ENCODE peak calls at places on chromosomes 3 and 15, in six cellular contexts. One of them, this sample, is unnamed.
A peak's percentile ranks its signal among the peaks of the same experiment; 100 is the strongest.

GRCh38 chr3:81643721-81644120 is 117.7 kb downstream of the GBE1 start:
- DNase-seq in mammary epithelial cell: no peak
- DNase-seq in dorsolateral prefrontal cortex: no peak
- DNase-seq in left ventricle myocardium inferior: no peak
- DNase-seq in uterus: no peak
- DNase-seq in fibroblast of lung: peak; percentile 32
- DNase-seq in this sample: peak; percentile 12

GRCh38 chr3:13025090-13025489 is 48.1 kb downstream of the IQSEC1 start:
- DNase-seq in mammary epithelial cell: peak; percentile 51
- DNase-seq in dorsolateral prefrontal cortex: peak; percentile 73
- DNase-seq in left ventricle myocardium inferior: peak; percentile 37
- DNase-seq in uterus: no peak
- DNase-seq in fibroblast of lung: peak; percentile 76
- DNase-seq in this sample: peak; percentile 77

GRCh38 chr15:95626501-95627361 is 703.8 kb upstream of the NR2F2 start:
- DNase-seq in mammary epithelial cell: no peak
- DNase-seq in dorsolateral prefrontal cortex: no peak
- DNase-seq in left ventricle myocardium inferior: peak; percentile 22
- DNase-seq in uterus: no peak
- DNase-seq in fibroblast of lung: no peak
- DNase-seq in this sample: peak; percentile 27

GRCh38 chr3:93843981-93844380 is 129.7 kb downstream of the PROS1 start:
- DNase-seq in mammary epithelial cell: peak; percentile 94
- DNase-seq in dorsolateral prefrontal cortex: no peak
- DNase-seq in left ventricle myocardium inferior: no peak
- DNase-seq in uterus: no peak
- DNase-seq in fibroblast of lung: peak; percentile 92
- DNase-seq in this sample: peak; percentile 88

GRCh38 chr3:149313542-149313941 is 19.9 kb downstream of the TM4SF18 start:
- DNase-seq in mammary epithelial cell: no peak
- DNase-seq in dorsolateral prefrontal cortex: no peak
- DNase-seq in left ventricle myocardium inferior: no peak
- DNase-seq in uterus: no peak
- DNase-seq in fibroblast of lung: no peak
- DNase-seq in this sample: no peak

GRCh38 chr3:142318331-142318730 is 92.9 kb upstream of the GK5 start:
- DNase-seq in mammary epithelial cell: no peak
- DNase-seq in dorsolateral prefrontal cortex: no peak
- DNase-seq in left ventricle myocardium inferior: no peak
- DNase-seq in uterus: no peak
- DNase-seq in fibroblast of lung: peak; percentile 64
- DNase-seq in this sample: peak; percentile 5

GRCh38 chr3:64340636-64341240 is 115.5 kb upstream of the PRICKLE2 start:
- DNase-seq in mammary epithelial cell: peak; percentile 57
- DNase-seq in dorsolateral prefrontal cortex: no peak
- DNase-seq in left ventricle myocardium inferior: no peak
- DNase-seq in uterus: peak; percentile 53
- DNase-seq in fibroblast of lung: peak; percentile 95
- DNase-seq in this sample: peak; percentile 82

GRCh38 chr3:70736009-70736408 is 423.6 kb upstream of the MDFIC2 start:
- DNase-seq in mammary epithelial cell: peak; percentile 54
- DNase-seq in dorsolateral prefrontal cortex: no peak
- DNase-seq in left ventricle myocardium inferior: no peak
- DNase-seq in uterus: no peak
- DNase-seq in fibroblast of lung: peak; percentile 72
- DNase-seq in this sample: no peak

GRCh38 chr3:18445421-18446066 is 20.4 kb upstream of the SATB1 start:
- DNase-seq in mammary epithelial cell: no peak
- DNase-seq in dorsolateral prefrontal cortex: no peak
- DNase-seq in left ventricle myocardium inferior: no peak
- DNase-seq in uterus: peak; percentile 21
- DNase-seq in fibroblast of lung: no peak
- DNase-seq in this sample: no peak

GRCh38 chr15:65399997-65400396 is 22.2 kb upstream of the IGDCC3 start:
- DNase-seq in mammary epithelial cell: no peak
- DNase-seq in dorsolateral prefrontal cortex: no peak
- DNase-seq in left ventricle myocardium inferior: no peak
- DNase-seq in uterus: no peak
- DNase-seq in fibroblast of lung: no peak
- DNase-seq in this sample: no peak

GRCh38 chr3:190330936-190331734 is 8.9 kb upstream of the CLDN1 start:
- DNase-seq in mammary epithelial cell: no peak
- DNase-seq in dorsolateral prefrontal cortex: no peak
- DNase-seq in left ventricle myocardium inferior: no peak
- DNase-seq in uterus: no peak
- DNase-seq in fibroblast of lung: no peak
- DNase-seq in this sample: no peak

GRCh38 chr3:149061776-149062175 is 24.6 kb downstream of the HLTF start:
- DNase-seq in mammary epithelial cell: no peak
- DNase-seq in dorsolateral prefrontal cortex: no peak
- DNase-seq in left ventricle myocardium inferior: no peak
- DNase-seq in uterus: no peak
- DNase-seq in fibroblast of lung: no peak
- DNase-seq in this sample: no peak

GRCh38 chr3:54278960-54279359 is 156.6 kb downstream of the CACNA2D3 start:
- DNase-seq in mammary epithelial cell: no peak
- DNase-seq in dorsolateral prefrontal cortex: no peak
- DNase-seq in left ventricle myocardium inferior: no peak
- DNase-seq in uterus: no peak
- DNase-seq in fibroblast of lung: peak; percentile 75
- DNase-seq in this sample: no peak

GRCh38 chr15:67785431-67785830 is 39.9 kb upstream of the SKOR1 start:
- DNase-seq in mammary epithelial cell: no peak
- DNase-seq in dorsolateral prefrontal cortex: no peak
- DNase-seq in left ventricle myocardium inferior: no peak
- DNase-seq in uterus: no peak
- DNase-seq in fibroblast of lung: no peak
- DNase-seq in this sample: no peak

GRCh38 chr15:66772967-66773873 is 71.2 kb downstream of the SMAD6 start:
- DNase-seq in mammary epithelial cell: no peak
- DNase-seq in dorsolateral prefrontal cortex: no peak
- DNase-seq in left ventricle myocardium inferior: no peak
- DNase-seq in uterus: peak; percentile 48
- DNase-seq in fibroblast of lung: peak; percentile 51
- DNase-seq in this sample: no peak

GRCh38 chr3:57646723-57647122 is 46.2 kb downstream of the DENND6A start:
- DNase-seq in mammary epithelial cell: peak; percentile 78
- DNase-seq in dorsolateral prefrontal cortex: no peak
- DNase-seq in left ventricle myocardium inferior: no peak
- DNase-seq in uterus: no peak
- DNase-seq in fibroblast of lung: peak; percentile 44
- DNase-seq in this sample: peak; percentile 47

GRCh38 chr15:33160054-33160453 is 34.5 kb downstream of the FMN1 start:
- DNase-seq in mammary epithelial cell: no peak
- DNase-seq in dorsolateral prefrontal cortex: no peak
- DNase-seq in left ventricle myocardium inferior: no peak
- DNase-seq in uterus: no peak
- DNase-seq in fibroblast of lung: no peak
- DNase-seq in this sample: no peak

GRCh38 chr3:130779031-130779430 is 32.4 kb upstream of the PIK3R4 start:
- DNase-seq in mammary epithelial cell: no peak
- DNase-seq in dorsolateral prefrontal cortex: no peak
- DNase-seq in left ventricle myocardium inferior: no peak
- DNase-seq in uterus: no peak
- DNase-seq in fibroblast of lung: no peak
- DNase-seq in this sample: no peak

GRCh38 chr3:169812124-169812843 is 386 bp upstream of the LRRIQ4 start:
- DNase-seq in mammary epithelial cell: peak; percentile 41
- DNase-seq in dorsolateral prefrontal cortex: peak; percentile 75
- DNase-seq in left ventricle myocardium inferior: peak; percentile 72
- DNase-seq in uterus: peak; percentile 65
- DNase-seq in fibroblast of lung: peak; percentile 79
- DNase-seq in this sample: peak; percentile 57

GRCh38 chr3:76131396-76132153 is 346.2 kb upstream of the ZNF717 start:
- DNase-seq in mammary epithelial cell: peak; percentile 1
- DNase-seq in dorsolateral prefrontal cortex: no peak
- DNase-seq in left ventricle myocardium inferior: no peak
- DNase-seq in uterus: no peak
- DNase-seq in fibroblast of lung: peak; percentile 45
- DNase-seq in this sample: peak; percentile 76

GRCh38 chr3:3665546-3665945 is 133.7 kb upstream of the LRRN1 start:
- DNase-seq in mammary epithelial cell: no peak
- DNase-seq in dorsolateral prefrontal cortex: no peak
- DNase-seq in left ventricle myocardium inferior: no peak
- DNase-seq in uterus: no peak
- DNase-seq in fibroblast of lung: peak; percentile 82
- DNase-seq in this sample: peak; percentile 11

GRCh38 chr3:78506581-78507195 is 1261.1 kb downstream of the ROBO1 start:
- DNase-seq in mammary epithelial cell: peak; percentile 29
- DNase-seq in dorsolateral prefrontal cortex: no peak
- DNase-seq in left ventricle myocardium inferior: no peak
- DNase-seq in uterus: no peak
- DNase-seq in fibroblast of lung: peak; percentile 80
- DNase-seq in this sample: peak; percentile 14

GRCh38 chr15:87348746-87349145 is 907.8 kb downstream of the NTRK3 start:
- DNase-seq in mammary epithelial cell: no peak
- DNase-seq in dorsolateral prefrontal cortex: no peak
- DNase-seq in left ventricle myocardium inferior: no peak
- DNase-seq in uterus: no peak
- DNase-seq in fibroblast of lung: peak; percentile 64
- DNase-seq in this sample: peak; percentile 49

GRCh38 chr3:152466784-152467183 is 198.1 kb downstream of the MBNL1 start:
- DNase-seq in mammary epithelial cell: no peak
- DNase-seq in dorsolateral prefrontal cortex: no peak
- DNase-seq in left ventricle myocardium inferior: no peak
- DNase-seq in uterus: no peak
- DNase-seq in fibroblast of lung: peak; percentile 38
- DNase-seq in this sample: peak; percentile 34

GRCh38 chr3:179760944-179761343 is 108.1 kb downstream of the USP13 start:
- DNase-seq in mammary epithelial cell: peak; percentile 60
- DNase-seq in dorsolateral prefrontal cortex: no peak
- DNase-seq in left ventricle myocardium inferior: no peak
- DNase-seq in uterus: no peak
- DNase-seq in fibroblast of lung: peak; percentile 67
- DNase-seq in this sample: peak; percentile 85

GRCh38 chr3:120064641-120065040 is 29.6 kb downstream of the GSK3B start:
- DNase-seq in mammary epithelial cell: no peak
- DNase-seq in dorsolateral prefrontal cortex: no peak
- DNase-seq in left ventricle myocardium inferior: no peak
- DNase-seq in uterus: no peak
- DNase-seq in fibroblast of lung: peak; percentile 7
- DNase-seq in this sample: no peak

GRCh38 chr3:99429501-99429900 is 208.9 kb upstream of the COL8A1 start:
- DNase-seq in mammary epithelial cell: no peak
- DNase-seq in dorsolateral prefrontal cortex: no peak
- DNase-seq in left ventricle myocardium inferior: no peak
- DNase-seq in uterus: no peak
- DNase-seq in fibroblast of lung: no peak
- DNase-seq in this sample: no peak

GRCh38 chr15:68055224-68055705 is 1.1 kb downstream of the PIAS1 start:
- DNase-seq in mammary epithelial cell: peak; percentile 71
- DNase-seq in dorsolateral prefrontal cortex: no peak
- DNase-seq in left ventricle myocardium inferior: no peak
- DNase-seq in uterus: no peak
- DNase-seq in fibroblast of lung: peak; percentile 57
- DNase-seq in this sample: peak; percentile 51

DNA sequence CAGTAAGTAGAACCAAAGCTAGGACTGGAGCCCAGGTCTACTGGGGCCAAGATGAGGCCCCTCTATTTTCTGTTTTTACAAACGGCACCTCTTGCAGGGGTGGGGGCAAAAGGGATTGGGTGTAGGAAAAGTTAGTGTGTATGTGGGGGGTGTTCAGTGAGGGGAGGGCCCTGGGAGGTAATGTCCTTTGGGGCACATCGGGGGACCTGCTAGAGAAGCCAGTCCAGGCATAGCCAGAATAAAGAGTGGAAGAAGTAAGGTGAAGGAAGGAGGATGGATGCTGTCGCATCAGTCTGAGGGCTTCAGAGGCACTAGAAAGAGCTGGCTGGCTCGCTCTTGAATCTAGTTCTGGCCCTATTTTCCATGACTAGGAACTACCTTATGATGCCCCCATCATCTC is 2.6 kb downstream of the PLCD1 start:
- DNase-seq in mammary epithelial cell: no peak
- DNase-seq in dorsolateral prefrontal cortex: no peak
- DNase-seq in left ventricle myocardium inferior: no peak
- DNase-seq in uterus: no peak
- DNase-seq in fibroblast of lung: no peak
- DNase-seq in this sample: no peak
- H3K27me3 ChIP-seq in mammary epithelial cell: no peaks in the 10 kb centered on the region
- H3K27me3 ChIP-seq in dorsolateral prefrontal cortex: peaks cover 6% of the 10 kb centered on the region
- H3K27me3 ChIP-seq in left ventricle myocardium inferior: no peaks in the 10 kb centered on the region
- H3K27me3 ChIP-seq in uterus: no peaks in the 10 kb centered on the region
- H3K27me3 ChIP-seq in fibroblast of lung: no peaks in the 10 kb centered on the region
- H3K27me3 ChIP-seq in this sample: no peaks in the 10 kb centered on the region

GRCh38 chr3:167491626-167492025 is 17.8 kb upstream of the SERPINI2 start:
- DNase-seq in mammary epithelial cell: no peak
- DNase-seq in dorsolateral prefrontal cortex: no peak
- DNase-seq in left ventricle myocardium inferior: no peak
- DNase-seq in uterus: no peak
- DNase-seq in fibroblast of lung: no peak
- DNase-seq in this sample: no peak
- H3K27me3 ChIP-seq in mammary epithelial cell: peaks cover 2% of the 10 kb centered on the region
- H3K27me3 ChIP-seq in dorsolateral prefrontal cortex: no peaks in the 10 kb centered on the region
- H3K27me3 ChIP-seq in left ventricle myocardium inferior: no peaks in the 10 kb centered on the region
- H3K27me3 ChIP-seq in uterus: no peaks in the 10 kb centered on the region
- H3K27me3 ChIP-seq in fibroblast of lung: no peaks in the 10 kb centered on the region
- H3K27me3 ChIP-seq in this sample: no peaks in the 10 kb centered on the region

GRCh38 chr15:62691008-62691407 is 351.5 kb upstream of the TPM1 start:
- DNase-seq in mammary epithelial cell: no peak
- DNase-seq in dorsolateral prefrontal cortex: no peak
- DNase-seq in left ventricle myocardium inferior: no peak
- DNase-seq in uterus: no peak
- DNase-seq in fibroblast of lung: no peak
- DNase-seq in this sample: no peak
- H3K27me3 ChIP-seq in mammary epithelial cell: no peaks in the 10 kb centered on the region
- H3K27me3 ChIP-seq in dorsolateral prefrontal cortex: no peaks in the 10 kb centered on the region
- H3K27me3 ChIP-seq in left ventricle myocardium inferior: no peaks in the 10 kb centered on the region
- H3K27me3 ChIP-seq in uterus: no peaks in the 10 kb centered on the region
- H3K27me3 ChIP-seq in fibroblast of lung: no peaks in the 10 kb centered on the region
- H3K27me3 ChIP-seq in this sample: no peaks in the 10 kb centered on the region

DNA sequence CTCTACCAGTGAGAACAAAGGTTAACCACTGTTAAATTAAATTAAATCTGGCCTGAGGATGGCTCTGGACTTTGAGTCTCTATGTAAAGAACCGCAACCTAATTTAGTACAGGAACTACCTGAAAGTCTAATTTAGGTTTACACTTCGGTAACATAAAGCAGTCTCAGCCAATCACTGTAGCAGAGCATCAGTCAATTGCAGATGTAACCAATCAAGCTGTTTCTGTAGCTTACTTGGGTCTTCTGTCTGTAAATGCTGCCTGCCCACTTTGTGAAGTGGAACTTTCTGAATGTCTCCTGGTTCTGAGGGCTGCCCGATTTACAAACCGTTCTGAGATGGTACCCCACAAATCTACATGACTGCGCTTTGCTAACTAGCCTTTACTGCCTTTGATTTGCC is 39.1 kb upstream of the RASGRP1 start:
- DNase-seq in mammary epithelial cell: no peak
- DNase-seq in dorsolateral prefrontal cortex: no peak
- DNase-seq in left ventricle myocardium inferior: no peak
- DNase-seq in uterus: no peak
- DNase-seq in fibroblast of lung: no peak
- DNase-seq in this sample: no peak
- H3K27me3 ChIP-seq in mammary epithelial cell: no peaks in the 10 kb centered on the region
- H3K27me3 ChIP-seq in dorsolateral prefrontal cortex: no peaks in the 10 kb centered on the region
- H3K27me3 ChIP-seq in left ventricle myocardium inferior: peaks cover 12% of the 10 kb centered on the region
- H3K27me3 ChIP-seq in uterus: no peaks in the 10 kb centered on the region
- H3K27me3 ChIP-seq in fibroblast of lung: peaks cover 5% of the 10 kb centered on the region
- H3K27me3 ChIP-seq in this sample: peaks cover 10% of the 10 kb centered on the region